ENCODE peak calls at places on chromosome 13, in four cellular contexts. One of them, this sample, is unnamed.

GRCh38 chr13:75258159-75258782 is 223.7 kb downstream of the TBC1D4 start:
- DNase-seq in AG04449: no peak
- DNase-seq in pancreas: no peak
- DNase-seq in choroid plexus epithelial cell: peak
- DNase-seq in this sample: peak

GRCh38 chr13:20616059-20616797 is 49.3 kb downstream of the IFT88 start:
- DNase-seq in choroid plexus epithelial cell: peak
- DNase-seq in AG04449: peak
- DNase-seq in pancreas: no peak
- DNase-seq in this sample: no peak

GRCh38 chr13:80939581-80939980 is 598.7 kb upstream of the SPRY2 start:
- DNase-seq in AG04449: no peak
- DNase-seq in choroid plexus epithelial cell: no peak
- DNase-seq in pancreas: peak
- DNase-seq in this sample: no peak

GRCh38 chr13:33454844-33455256 is 169.3 kb upstream of the STARD13 start:
- DNase-seq in pancreas: no peak
- DNase-seq in AG04449: no peak
- DNase-seq in choroid plexus epithelial cell: no peak
- DNase-seq in this sample: no peak

GRCh38 chr13:71609271-71609670 is 257.7 kb downstream of the DACH1 start:
- DNase-seq in pancreas: no peak
- DNase-seq in AG04449: no peak
- DNase-seq in choroid plexus epithelial cell: no peak
- DNase-seq in this sample: no peak

GRCh38 chr13:45219938-45220375 is 19.1 kb upstream of the KCTD4 start:
- DNase-seq in AG04449: no peak
- DNase-seq in choroid plexus epithelial cell: peak
- DNase-seq in pancreas: no peak
- DNase-seq in this sample: peak

GRCh38 chr13:44806841-44807240 is 182.4 kb downstream of the NUFIP1 start:
- DNase-seq in choroid plexus epithelial cell: no peak
- DNase-seq in pancreas: no peak
- DNase-seq in AG04449: no peak
- DNase-seq in this sample: no peak

GRCh38 chr13:28100149-28101121 is at the start of gene FLT3:
- DNase-seq in pancreas: peak
- DNase-seq in AG04449: no peak
- DNase-seq in choroid plexus epithelial cell: peak
- DNase-seq in this sample: no peak

GRCh38 chr13:93603043-93603442 is 376.4 kb downstream of the GPC6 start:
- DNase-seq in pancreas: no peak
- DNase-seq in AG04449: peak
- DNase-seq in choroid plexus epithelial cell: peak
- DNase-seq in this sample: peak

GRCh38 chr13:31538067-31539042 is 201.0 kb upstream of the RXFP2 start:
- DNase-seq in pancreas: no peak
- DNase-seq in choroid plexus epithelial cell: peak
- DNase-seq in AG04449: no peak
- DNase-seq in this sample: no peak

GRCh38 chr13:73422973-73423372 is 364.2 kb downstream of the KLF5 start:
- DNase-seq in choroid plexus epithelial cell: no peak
- DNase-seq in pancreas: no peak
- DNase-seq in AG04449: no peak
- DNase-seq in this sample: no peak

GRCh38 chr13:47869780-47870179 is 131.3 kb downstream of the SUCLA2 start:
- DNase-seq in AG04449: no peak
- DNase-seq in pancreas: no peak
- DNase-seq in choroid plexus epithelial cell: no peak
- DNase-seq in this sample: peak

GRCh38 chr13:27281420-27281819 is 10.8 kb downstream of the RASL11A start:
- DNase-seq in choroid plexus epithelial cell: no peak
- DNase-seq in pancreas: no peak
- DNase-seq in AG04449: no peak
- DNase-seq in this sample: no peak

GRCh38 chr13:101640797-101641400 is 188.4 kb downstream of the ITGBL1 start:
- DNase-seq in AG04449: peak
- DNase-seq in pancreas: no peak
- DNase-seq in choroid plexus epithelial cell: peak
- DNase-seq in this sample: peak

GRCh38 chr13:100646030-100646673 is 28.4 kb downstream of the TMTC4 start:
- DNase-seq in choroid plexus epithelial cell: peak
- DNase-seq in AG04449: no peak
- DNase-seq in pancreas: no peak
- DNase-seq in this sample: peak

GRCh38 chr13:80695841-80696240 is 354.9 kb upstream of the SPRY2 start:
- DNase-seq in pancreas: no peak
- DNase-seq in choroid plexus epithelial cell: peak
- DNase-seq in AG04449: no peak
- DNase-seq in this sample: no peak

DNA sequence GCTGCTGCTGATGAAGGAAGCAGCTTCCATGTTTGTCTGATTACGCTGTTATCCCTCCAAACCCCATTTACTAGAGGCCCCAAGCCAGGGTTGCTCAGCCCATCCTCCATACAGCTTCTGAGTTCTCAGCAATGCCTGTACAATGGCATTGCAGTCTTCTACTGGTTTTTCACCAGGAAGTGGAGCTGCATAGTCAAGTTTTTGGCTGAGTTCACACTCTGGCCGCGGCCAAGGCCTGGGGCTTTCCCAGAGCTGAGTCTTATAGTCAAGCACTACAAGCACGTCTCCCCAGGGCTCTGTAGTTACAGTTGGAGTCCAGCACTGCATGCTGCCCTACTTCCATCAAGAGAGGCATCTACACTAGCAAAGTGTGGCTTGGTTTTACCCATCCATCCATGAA is 182.5 kb downstream of the POU4F1 start:
- DNase-seq in pancreas: no peak
- DNase-seq in AG04449: no peak
- DNase-seq in choroid plexus epithelial cell: no peak
- DNase-seq in this sample: no peak
- TF ChIP-seq CTCF in pancreas: no peak
- TF ChIP-seq CTCF in AG04449: no peak
- TF ChIP-seq CTCF in choroid plexus epithelial cell: no peak
- TF ChIP-seq CTCF in this sample: no peak

DNA sequence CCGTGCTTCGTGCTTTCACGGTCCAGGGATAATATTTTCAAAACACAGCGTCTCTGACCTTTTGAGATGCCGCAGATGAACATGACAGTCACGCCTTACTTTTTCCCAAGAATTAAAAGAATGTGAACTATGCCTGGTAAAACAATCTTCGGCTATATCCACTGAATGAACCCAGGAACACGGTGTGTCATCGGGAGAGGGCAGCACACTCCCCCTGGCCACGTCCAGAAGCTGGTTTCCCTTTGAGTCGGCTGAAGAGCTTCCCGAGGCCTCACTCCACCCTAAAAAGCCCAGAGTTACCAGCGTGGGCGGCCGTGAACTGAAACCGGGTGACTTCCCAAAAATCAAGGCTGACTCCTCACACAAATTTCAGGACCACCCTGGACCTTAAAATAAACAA is 22.9 kb upstream of the SHISA2 start:
- DNase-seq in pancreas: no peak
- DNase-seq in choroid plexus epithelial cell: peak
- DNase-seq in AG04449: no peak
- DNase-seq in this sample: no peak
- TF ChIP-seq CTCF in pancreas: no peak
- TF ChIP-seq CTCF in choroid plexus epithelial cell: peak
- TF ChIP-seq CTCF in AG04449: no peak
- TF ChIP-seq CTCF in this sample: peak

GRCh38 chr13:51449018-51449417 is 3.8 kb downstream of the INTS6 start:
- DNase-seq in pancreas: no peak
- DNase-seq in AG04449: no peak
- DNase-seq in choroid plexus epithelial cell: no peak
- DNase-seq in this sample: no peak

DNA sequence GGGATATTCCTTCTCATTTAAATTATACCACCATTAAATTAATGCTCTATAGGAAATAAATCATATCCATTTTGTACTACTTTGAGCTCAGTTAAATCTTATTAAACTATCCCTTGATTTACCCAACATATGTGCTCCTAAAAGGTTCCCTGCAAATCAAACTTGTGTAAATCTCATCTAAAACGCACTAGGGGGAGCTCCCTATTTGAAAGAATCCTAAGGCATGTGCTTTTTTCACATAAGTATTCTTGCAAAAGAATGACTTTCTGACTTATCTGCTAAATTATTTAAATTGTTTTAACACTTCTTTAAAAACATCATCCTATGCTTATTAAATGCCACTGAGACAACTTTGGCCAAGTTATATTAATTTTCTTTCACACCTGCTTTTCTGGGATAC is 7.9 kb downstream of the INTS6 start:
- DNase-seq in choroid plexus epithelial cell: peak
- DNase-seq in AG04449: peak
- DNase-seq in pancreas: no peak
- DNase-seq in this sample: no peak
- TF ChIP-seq CTCF in choroid plexus epithelial cell: peak
- TF ChIP-seq CTCF in AG04449: peak
- TF ChIP-seq CTCF in pancreas: no peak
- TF ChIP-seq CTCF in this sample: peak

GRCh38 chr13:110552767-110553166 is 8.8 kb downstream of the RAB20 start:
- DNase-seq in choroid plexus epithelial cell: no peak
- DNase-seq in pancreas: no peak
- DNase-seq in AG04449: no peak
- DNase-seq in this sample: no peak

GRCh38 chr13:110548891-110549794 is 12.4 kb downstream of the RAB20 start:
- DNase-seq in pancreas: no peak
- DNase-seq in AG04449: no peak
- DNase-seq in choroid plexus epithelial cell: no peak
- DNase-seq in this sample: no peak

GRCh38 chr13:110549795-110550160 is 11.7 kb downstream of the RAB20 start:
- DNase-seq in choroid plexus epithelial cell: no peak
- DNase-seq in pancreas: no peak
- DNase-seq in AG04449: no peak
- DNase-seq in this sample: no peak

GRCh38 chr13:110553417-110553816 is 8.1 kb downstream of the RAB20 start:
- DNase-seq in choroid plexus epithelial cell: no peak
- DNase-seq in pancreas: no peak
- DNase-seq in AG04449: no peak
- DNase-seq in this sample: no peak

DNA sequence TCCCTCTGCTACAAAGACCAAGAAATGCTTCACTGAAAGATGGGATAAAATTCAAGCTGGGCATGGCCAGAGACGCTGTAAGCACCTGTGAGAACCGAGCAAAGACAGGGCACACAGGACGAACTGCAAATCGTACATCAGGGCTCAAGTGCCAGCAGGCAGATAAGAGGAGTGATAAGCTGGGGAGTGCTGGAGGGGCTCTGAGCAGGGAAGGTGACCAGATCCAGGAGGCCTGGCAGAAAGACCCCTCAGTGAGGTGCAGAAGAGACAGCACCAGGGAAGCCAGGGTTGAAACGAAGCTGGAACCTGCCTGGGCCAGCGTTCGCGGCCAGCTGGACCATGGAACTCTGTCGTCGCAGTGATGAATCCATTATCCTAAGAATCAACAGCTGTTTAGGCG is 10.2 kb downstream of the RAB20 start:
- DNase-seq in choroid plexus epithelial cell: no peak
- DNase-seq in AG04449: no peak
- DNase-seq in pancreas: no peak
- DNase-seq in this sample: no peak
- TF ChIP-seq CTCF in choroid plexus epithelial cell: no peak
- TF ChIP-seq CTCF in AG04449: no peak
- TF ChIP-seq CTCF in pancreas: no peak
- TF ChIP-seq CTCF in this sample: no peak

GRCh38 chr13:54379461-54379860 is 1350.8 kb downstream of the OLFM4 start:
- DNase-seq in AG04449: no peak
- DNase-seq in pancreas: no peak
- DNase-seq in choroid plexus epithelial cell: no peak
- DNase-seq in this sample: no peak

GRCh38 chr13:54387607-54388006 is 1359.0 kb downstream of the OLFM4 start:
- DNase-seq in choroid plexus epithelial cell: no peak
- DNase-seq in AG04449: no peak
- DNase-seq in pancreas: no peak
- DNase-seq in this sample: no peak

GRCh38 chr13:54383604-54384003 is 1355.0 kb downstream of the OLFM4 start:
- DNase-seq in choroid plexus epithelial cell: no peak
- DNase-seq in pancreas: no peak
- DNase-seq in AG04449: no peak
- DNase-seq in this sample: no peak
- TF ChIP-seq CTCF in choroid plexus epithelial cell: no peak
- TF ChIP-seq CTCF in pancreas: no peak
- TF ChIP-seq CTCF in AG04449: no peak
- TF ChIP-seq CTCF in this sample: no peak

DNA sequence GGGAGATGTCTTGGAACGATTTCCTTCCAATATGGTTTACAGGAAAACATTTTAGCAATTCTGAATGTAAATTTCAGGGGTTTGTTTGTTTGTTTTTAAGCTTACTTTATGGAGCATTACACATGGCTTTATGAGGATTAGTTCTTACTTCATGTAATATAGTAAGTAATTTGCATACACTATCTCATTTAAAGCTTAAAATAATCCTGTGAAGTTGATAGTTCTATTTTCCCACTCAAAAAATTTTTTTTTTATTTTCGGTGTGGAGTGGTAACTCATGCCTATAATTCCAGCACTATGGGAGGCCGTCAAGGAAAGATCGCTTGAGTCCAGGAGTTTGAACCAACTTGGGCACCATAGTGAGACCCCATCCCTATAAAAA is 19.0 kb upstream of the KPNA3 start:
- DNase-seq in pancreas: no peak
- DNase-seq in choroid plexus epithelial cell: no peak
- DNase-seq in AG04449: no peak
- DNase-seq in this sample: no peak
- TF ChIP-seq CTCF in pancreas: no peak
- TF ChIP-seq CTCF in choroid plexus epithelial cell: no peak
- TF ChIP-seq CTCF in AG04449: no peak
- TF ChIP-seq CTCF in this sample: no peak

GRCh38 chr13:79060216-79060615 is 345.8 kb downstream of the RBM26 start:
- DNase-seq in pancreas: no peak
- DNase-seq in AG04449: no peak
- DNase-seq in choroid plexus epithelial cell: no peak
- DNase-seq in this sample: no peak
- TF ChIP-seq CTCF in pancreas: no peak
- TF ChIP-seq CTCF in AG04449: no peak
- TF ChIP-seq CTCF in choroid plexus epithelial cell: no peak
- TF ChIP-seq CTCF in this sample: peak

GRCh38 chr13:29418026-29418425 is 177.5 kb downstream of the SLC7A1 start:
- DNase-seq in AG04449: no peak
- DNase-seq in pancreas: no peak
- DNase-seq in choroid plexus epithelial cell: no peak
- DNase-seq in this sample: no peak
- TF ChIP-seq CTCF in AG04449: no peak
- TF ChIP-seq CTCF in pancreas: no peak
- TF ChIP-seq CTCF in choroid plexus epithelial cell: peak
- TF ChIP-seq CTCF in this sample: no peak

This sample was measured in epithelial cell of proximal tubule.